ENCODE peak calls at places on chromosomes 7 and 10, in five cellular contexts. L, O, U, V and J are unnamed samples.

GRCh38 chr10:1316806-1317131 is 260.6 kb downstream of the WDR37 start:
- DNase-seq in V (no peak), O (no peak), U (no peak), L (no peak), J (no peak)

GRCh38 chr7:112510032-112510742 is 29.4 kb downstream of the LSMEM1 start:
- DNase-seq in O (no peak), L (no peak), U (no peak), V (no peak), J (no peak)

GRCh38 chr10:76209135-76209534 is 777.7 kb downstream of the LRMDA start:
- DNase-seq in V (no peak), L (no peak), O (no peak), U (no peak), J (no peak)

GRCh38 chr7:20005081-20005480 is 212.1 kb downstream of the MACC1 start:
- DNase-seq in O (no peak), V (no peak), U (no peak), L (no peak), J (no peak)

GRCh38 chr10:110858297-110858934 is 13.3 kb upstream of the PDCD4 start:
- DNase-seq in O (no peak), L (no peak), V (no peak), U (no peak), J (no peak)

GRCh38 chr7:144957998-144958397 is 122.1 kb upstream of the TPK1 start:
- DNase-seq in O (no peak), V (no peak), U (no peak), L (no peak), J (no peak)

GRCh38 chr7:133528796-133529195 is 275.9 kb downstream of the EXOC4 start:
- DNase-seq in O (no peak), L (no peak), U (no peak), V (no peak), J (no peak)

GRCh38 chr10:22391605-22392004 is 46.3 kb downstream of the SPAG6 start:
- DNase-seq in V (no peak), L (no peak), U (no peak), O (no peak), J (no peak)

DNA sequence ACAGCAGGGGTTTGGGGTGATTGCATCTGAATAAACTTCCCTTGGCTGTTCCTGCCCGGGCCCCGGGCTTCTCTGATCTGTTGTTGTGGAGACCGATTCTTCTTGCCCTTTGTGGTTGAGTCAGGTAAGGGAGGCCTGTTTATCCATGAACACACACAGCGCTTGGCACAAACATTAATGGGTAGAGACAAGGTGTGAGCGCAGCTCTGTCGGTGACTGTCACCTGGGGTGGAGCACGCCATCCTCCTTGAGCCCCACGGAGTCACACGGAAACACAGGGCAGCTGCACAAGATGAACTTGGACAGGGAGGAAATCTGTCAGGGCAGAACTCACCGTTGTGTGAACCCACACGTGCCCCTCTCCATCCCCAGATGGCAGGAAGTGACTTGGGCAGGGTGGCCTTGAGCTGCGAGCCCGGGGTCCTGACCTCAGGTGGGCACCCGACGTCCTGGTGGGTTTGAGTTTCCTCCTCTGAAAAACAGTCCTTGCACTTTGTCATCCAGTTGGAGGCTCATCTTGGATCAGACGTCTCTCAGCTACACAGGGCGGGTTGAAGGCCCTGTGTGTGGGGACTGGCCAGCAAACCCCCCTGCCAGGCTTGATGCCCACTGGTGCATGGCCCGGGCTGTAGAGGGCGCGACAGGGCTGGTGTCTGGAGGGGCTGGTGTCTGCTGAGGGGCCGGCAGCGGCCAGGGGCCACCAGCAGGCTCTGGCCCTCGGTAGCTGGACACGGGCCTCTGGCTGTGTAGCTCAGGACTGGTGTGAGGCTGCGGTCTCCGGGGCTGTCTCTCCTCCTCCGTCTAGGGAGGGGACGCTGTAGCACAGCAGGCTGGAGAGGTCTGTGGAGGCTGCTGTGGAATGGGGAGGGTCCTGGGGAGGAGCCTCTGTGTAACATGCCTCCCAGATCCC is 24.2 kb upstream of the SHH start:
- DNase-seq in L (no peak), U (peak), O (no peak), V (no peak), J (no peak)
- TF ChIP-seq POLR2AphosphoS5 in L (no peak), U (no peak), O (no peak), V (no peak), J (no peak)

GRCh38 chr10:9097206-9097990 is 1042.9 kb downstream of the GATA3 start:
- DNase-seq in L (no peak), U (no peak), V (no peak), O (no peak), J (no peak)
- TF ChIP-seq POLR2AphosphoS5 in L (peak), U (no peak), V (no peak), O (no peak), J (no peak)

GRCh38 chr7:6226194-6226799 is 46.1 kb downstream of the CYTH3 start:
- DNase-seq in L (no peak), V (no peak), U (no peak), O (no peak), J (no peak)
- TF ChIP-seq POLR2AphosphoS5 in L (no peak), V (no peak), U (no peak), O (no peak), J (no peak)

GRCh38 chr7:27191716-27192545 is 6.9 kb upstream of the HOXA11 start:
- DNase-seq in L (peak), O (no peak), U (peak), V (no peak), J (no peak)
- TF ChIP-seq POLR2AphosphoS5 in L (peak), O (no peak), U (no peak), V (no peak), J (no peak)

DNA sequence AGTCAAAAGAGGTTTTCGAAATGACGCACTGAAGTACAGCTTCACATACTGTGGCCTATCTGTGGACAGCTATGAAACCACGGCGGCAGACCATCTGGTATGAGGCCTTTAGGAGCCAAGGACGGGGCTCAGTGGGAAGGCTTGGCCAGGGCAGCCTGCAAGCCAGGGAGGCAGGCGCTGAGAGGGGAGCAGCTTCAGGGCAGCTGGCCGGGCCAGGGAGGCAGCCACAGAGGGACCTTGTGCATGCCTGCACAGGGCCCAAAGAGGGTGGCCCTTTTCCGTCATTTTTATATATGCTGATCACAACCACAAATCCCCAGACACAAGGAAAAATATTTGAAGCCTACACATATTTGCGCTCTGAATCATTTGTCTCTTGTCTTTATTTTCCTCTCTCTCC is 13.5 kb downstream of the CALD1 start:
- DNase-seq in O (no peak), L (no peak), U (no peak), V (no peak), J (no peak)
- TF ChIP-seq POLR2AphosphoS5 in O (no peak), L (no peak), U (no peak), V (no peak), J (peak)

DNA sequence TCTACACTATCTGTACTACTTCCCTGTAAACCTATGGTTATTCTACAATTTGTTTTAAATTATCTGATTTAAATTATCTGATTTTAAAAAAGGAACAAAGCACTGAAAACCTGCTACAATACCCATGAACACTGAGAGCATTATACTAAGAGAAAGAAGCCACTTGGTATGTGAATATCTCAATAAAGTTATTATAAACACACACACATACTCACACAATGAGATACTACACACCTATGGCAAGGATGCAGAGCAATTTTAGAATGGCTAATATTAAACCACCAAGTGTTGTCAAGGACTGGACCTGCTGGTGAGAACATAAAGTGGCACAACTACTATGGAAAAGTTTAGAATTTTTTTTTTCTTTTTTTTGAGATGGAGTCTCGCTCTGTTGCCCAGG is 82.7 kb downstream of the IGF2BP3 start:
- DNase-seq in U (no peak), L (no peak), O (no peak), V (no peak), J (no peak)
- TF ChIP-seq POLR2AphosphoS5 in U (no peak), L (no peak), O (no peak), V (no peak), J (no peak)

GRCh38 chr7:136925049-136925448 is 56.6 kb downstream of the CHRM2 start:
- DNase-seq in V (no peak), O (no peak), U (no peak), L (no peak), J (no peak)
- TF ChIP-seq POLR2AphosphoS5 in V (no peak), O (no peak), U (no peak), L (no peak), J (no peak)

GRCh38 chr7:135158874-135159273 is 11.0 kb downstream of the TMEM140 start:
- DNase-seq in L (no peak), U (no peak), O (no peak), V (no peak), J (no peak)

GRCh38 chr7:135160858-135161653 is 9.5 kb downstream of the CYREN start:
- DNase-seq in L (no peak), U (no peak), O (no peak), V (no peak), J (no peak)

GRCh38 chr7:135161669-135162068 is 8.8 kb downstream of the CYREN start:
- DNase-seq in O (no peak), V (no peak), L (no peak), U (no peak), J (no peak)

GRCh38 chr7:135159359-135160087 is 11.0 kb downstream of the CYREN start:
- DNase-seq in L (no peak), V (no peak), U (no peak), O (no peak), J (no peak)

GRCh38 chr7:135160098-135160857 is 10.2 kb downstream of the CYREN start:
- DNase-seq in O (no peak), U (no peak), L (no peak), V (no peak), J (no peak)
- TF ChIP-seq POLR2AphosphoS5 in O (no peak), U (no peak), L (peak), V (no peak), J (no peak)

GRCh38 chr10:125249948-125250347 is 89.6 kb upstream of the CTBP2 start:
- DNase-seq in V (no peak), U (no peak), O (no peak), L (no peak), J (no peak)

GRCh38 chr10:125252937-125253336 is 92.6 kb upstream of the CTBP2 start:
- DNase-seq in O (no peak), V (no peak), L (no peak), U (no peak), J (no peak)

GRCh38 chr10:125248489-125248888 is 88.1 kb upstream of the CTBP2 start:
- DNase-seq in U (no peak), L (no peak), O (no peak), V (no peak), J (no peak)

GRCh38 chr10:125247576-125247975 is 87.2 kb upstream of the CTBP2 start:
- DNase-seq in L (no peak), O (no peak), V (no peak), U (no peak), J (no peak)
- TF ChIP-seq POLR2AphosphoS5 in L (no peak), O (no peak), V (no peak), U (no peak), J (no peak)